ENCODE peak calls at places on chromosomes 16 and 17, in six cellular contexts. One of them, this sample, is unnamed.
A peak's percentile ranks its signal among the peaks of the same experiment; 100 is the strongest.

GRCh38 chr17:13597723-13598347 is 3.9 kb downstream of the HS3ST3A1 start:
- DNase-seq in AG09309: no peak
- DNase-seq in omental fat pad: no peak
- DNase-seq in testis: peak; percentile 65
- DNase-seq in heart right ventricle: no peak
- DNase-seq in tibial nerve: no peak
- DNase-seq in this sample: peak; percentile 33

GRCh38 chr16:15907863-15908478 is 19.6 kb upstream of the CEP20 start:
- DNase-seq in AG09309: no peak
- DNase-seq in omental fat pad: no peak
- DNase-seq in testis: peak; percentile 88
- DNase-seq in heart right ventricle: no peak
- DNase-seq in tibial nerve: no peak
- DNase-seq in this sample: peak; percentile 32

GRCh38 chr17:77141846-77142449 is 1.2 kb downstream of the SEC14L1 start:
- DNase-seq in AG09309: no peak
- DNase-seq in omental fat pad: no peak
- DNase-seq in testis: no peak
- DNase-seq in heart right ventricle: no peak
- DNase-seq in tibial nerve: no peak
- DNase-seq in this sample: no peak

GRCh38 chr16:23124315-23124714 is 24.9 kb downstream of the USP31 start:
- DNase-seq in AG09309: no peak
- DNase-seq in omental fat pad: no peak
- DNase-seq in testis: no peak
- DNase-seq in heart right ventricle: no peak
- DNase-seq in tibial nerve: no peak
- DNase-seq in this sample: no peak

GRCh38 chr16:21161211-21161610 is 2.7 kb downstream of the LDAF1 start:
- DNase-seq in AG09309: no peak
- DNase-seq in omental fat pad: no peak
- DNase-seq in testis: peak; percentile 60
- DNase-seq in heart right ventricle: no peak
- DNase-seq in tibial nerve: no peak
- DNase-seq in this sample: no peak

GRCh38 chr17:36722121-36722902 is 120.9 kb downstream of the MRM1 start:
- DNase-seq in AG09309: no peak
- DNase-seq in omental fat pad: no peak
- DNase-seq in testis: peak; percentile 76
- DNase-seq in heart right ventricle: peak; percentile 70
- DNase-seq in tibial nerve: no peak
- DNase-seq in this sample: peak; percentile 58

GRCh38 chr17:62621223-62621622 is 6.2 kb upstream of the MRC2 start:
- DNase-seq in AG09309: no peak
- DNase-seq in omental fat pad: no peak
- DNase-seq in testis: no peak
- DNase-seq in heart right ventricle: no peak
- DNase-seq in tibial nerve: no peak
- DNase-seq in this sample: no peak

GRCh38 chr17:3804503-3804931 is 3.5 kb upstream of the ITGAE start:
- DNase-seq in AG09309: no peak
- DNase-seq in omental fat pad: no peak
- DNase-seq in testis: no peak
- DNase-seq in heart right ventricle: no peak
- DNase-seq in tibial nerve: no peak
- DNase-seq in this sample: no peak

GRCh38 chr16:86510465-86511261 is at the start of gene FOXF1:
- DNase-seq in AG09309: no peak
- DNase-seq in omental fat pad: no peak
- DNase-seq in testis: no peak
- DNase-seq in heart right ventricle: peak; percentile 35
- DNase-seq in tibial nerve: no peak
- DNase-seq in this sample: no peak

GRCh38 chr16:70709961-70710360 is 24.1 kb upstream of the MTSS2 start:
- DNase-seq in AG09309: no peak
- DNase-seq in omental fat pad: no peak
- DNase-seq in testis: no peak
- DNase-seq in heart right ventricle: no peak
- DNase-seq in tibial nerve: no peak
- DNase-seq in this sample: no peak

GRCh38 chr17:28334666-28335200 is 539 bp downstream of the IFT20 start:
- DNase-seq in AG09309: peak; percentile 21
- DNase-seq in omental fat pad: no peak
- DNase-seq in testis: peak; percentile 43
- DNase-seq in heart right ventricle: no peak
- DNase-seq in tibial nerve: no peak
- DNase-seq in this sample: peak; percentile 14

GRCh38 chr17:42276609-42277341 is 584 bp upstream of the STAT5B start:
- DNase-seq in AG09309: no peak
- DNase-seq in omental fat pad: peak; percentile 70
- DNase-seq in testis: peak; percentile 77
- DNase-seq in heart right ventricle: peak; percentile 74
- DNase-seq in tibial nerve: peak; percentile 53
- DNase-seq in this sample: peak; percentile 85

GRCh38 chr17:76473541-76473985 is 6.2 kb downstream of the AANAT start:
- DNase-seq in AG09309: no peak
- DNase-seq in omental fat pad: no peak
- DNase-seq in testis: no peak
- DNase-seq in heart right ventricle: no peak
- DNase-seq in tibial nerve: no peak
- DNase-seq in this sample: no peak

GRCh38 chr17:27385626-27386025 is 70.6 kb upstream of the KSR1 start:
- DNase-seq in AG09309: no peak
- DNase-seq in omental fat pad: no peak
- DNase-seq in testis: no peak
- DNase-seq in heart right ventricle: no peak
- DNase-seq in tibial nerve: no peak
- DNase-seq in this sample: no peak

GRCh38 chr16:29920690-29921371 is 5.2 kb downstream of the KCTD13 start:
- DNase-seq in AG09309: no peak
- DNase-seq in omental fat pad: no peak
- DNase-seq in testis: no peak
- DNase-seq in heart right ventricle: no peak
- DNase-seq in tibial nerve: no peak
- DNase-seq in this sample: no peak

GRCh38 chr16:22030087-22030812 is 22.3 kb downstream of the MOSMO start:
- DNase-seq in AG09309: no peak
- DNase-seq in omental fat pad: no peak
- DNase-seq in testis: no peak
- DNase-seq in heart right ventricle: no peak
- DNase-seq in tibial nerve: no peak
- DNase-seq in this sample: peak; percentile 54

GRCh38 chr16:191783-192294 is 11.6 kb downstream of the HBQ1 start:
- DNase-seq in AG09309: no peak
- DNase-seq in omental fat pad: no peak
- DNase-seq in testis: no peak
- DNase-seq in heart right ventricle: no peak
- DNase-seq in tibial nerve: no peak
- DNase-seq in this sample: no peak

GRCh38 chr17:57612202-57613071 is 132.7 kb downstream of the CCDC182 start:
- DNase-seq in AG09309: no peak
- DNase-seq in omental fat pad: no peak
- DNase-seq in testis: no peak
- DNase-seq in heart right ventricle: no peak
- DNase-seq in tibial nerve: no peak
- DNase-seq in this sample: no peak

GRCh38 chr17:81392909-81393654 is 2.2 kb upstream of the BAHCC1 start:
- DNase-seq in AG09309: no peak
- DNase-seq in omental fat pad: no peak
- DNase-seq in testis: no peak
- DNase-seq in heart right ventricle: peak; percentile 54
- DNase-seq in tibial nerve: no peak
- DNase-seq in this sample: no peak

GRCh38 chr17:81391964-81392908 is 3.0 kb upstream of the BAHCC1 start:
- DNase-seq in AG09309: no peak
- DNase-seq in omental fat pad: no peak
- DNase-seq in testis: peak; percentile 49
- DNase-seq in heart right ventricle: peak; percentile 68
- DNase-seq in tibial nerve: no peak
- DNase-seq in this sample: no peak

GRCh38 chr17:81394377-81394747 is 895 bp upstream of the BAHCC1 start:
- DNase-seq in AG09309: no peak
- DNase-seq in omental fat pad: no peak
- DNase-seq in testis: no peak
- DNase-seq in heart right ventricle: no peak
- DNase-seq in tibial nerve: no peak
- DNase-seq in this sample: no peak

GRCh38 chr17:81394831-81395599 is at the start of gene BAHCC1:
- DNase-seq in AG09309: peak; percentile 98
- DNase-seq in omental fat pad: peak; percentile 100
- DNase-seq in testis: peak; percentile 100
- DNase-seq in heart right ventricle: peak; percentile 100
- DNase-seq in tibial nerve: peak; percentile 100
- DNase-seq in this sample: peak; percentile 99

GRCh38 chr17:81393684-81394376 is 1.4 kb upstream of the BAHCC1 start:
- DNase-seq in AG09309: peak; percentile 97
- DNase-seq in omental fat pad: peak; percentile 100
- DNase-seq in testis: peak; percentile 100
- DNase-seq in heart right ventricle: peak; percentile 100
- DNase-seq in tibial nerve: peak; percentile 100
- DNase-seq in this sample: peak; percentile 100
- TF ChIP-seq CTCF in AG09309: no peak
- TF ChIP-seq CTCF in omental fat pad: no peak
- TF ChIP-seq CTCF in testis: peak; percentile 14
- TF ChIP-seq CTCF in heart right ventricle: peak; percentile 36
- TF ChIP-seq CTCF in tibial nerve: no peak
- TF ChIP-seq CTCF in this sample: no peak

DNA sequence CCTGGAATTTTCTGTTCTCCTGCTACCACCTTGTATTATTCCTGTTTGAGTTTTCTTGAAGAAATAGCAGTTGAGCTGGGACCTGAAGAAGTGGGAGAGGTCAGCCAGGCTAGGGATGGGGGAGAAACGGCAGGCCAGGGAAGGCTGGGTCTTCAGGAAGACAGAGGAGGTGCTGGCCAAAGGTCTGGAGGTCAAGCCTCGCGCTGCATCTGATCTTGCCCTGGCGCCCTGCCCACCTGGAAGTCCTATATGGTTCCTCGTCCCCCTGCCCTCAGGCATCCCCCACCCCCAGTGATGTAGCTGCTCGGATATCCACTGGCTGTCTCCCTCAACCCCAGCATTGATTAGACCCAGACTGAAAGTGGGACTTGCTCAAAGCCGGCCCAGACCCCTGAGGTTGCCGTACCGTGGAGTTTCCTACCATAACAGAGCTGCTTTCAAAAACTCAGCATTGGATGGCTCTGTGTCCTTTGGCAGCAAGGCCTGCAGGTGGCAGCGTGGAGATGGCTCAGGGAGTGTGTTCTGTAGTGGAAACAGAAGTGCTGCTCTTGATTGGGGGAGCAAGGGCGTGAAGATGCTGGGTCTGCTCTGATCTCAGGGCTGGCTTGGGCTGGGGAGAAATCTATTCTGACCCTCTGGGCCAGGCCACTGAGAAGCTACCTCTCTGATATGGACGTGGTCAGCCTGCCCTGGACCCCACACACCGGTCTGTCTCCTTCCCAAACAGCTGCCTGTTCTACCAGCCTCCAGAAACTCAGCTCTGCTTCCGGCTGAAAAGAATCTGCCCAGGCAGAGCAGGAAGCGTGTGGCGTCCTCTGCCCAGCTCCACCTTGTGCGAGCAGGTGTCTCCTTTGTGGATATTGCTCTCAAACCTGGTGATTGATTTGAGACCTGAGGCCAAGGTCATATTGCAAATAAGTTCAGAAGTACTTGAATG is 107.0 kb upstream of the CACNG5 start:
- DNase-seq in AG09309: no peak
- DNase-seq in omental fat pad: peak; percentile 25
- DNase-seq in testis: peak; percentile 81
- DNase-seq in heart right ventricle: peak; percentile 40
- DNase-seq in tibial nerve: peak; percentile 26
- DNase-seq in this sample: peak; percentile 60
- TF ChIP-seq CTCF in AG09309: peak; percentile 72
- TF ChIP-seq CTCF in omental fat pad: no peak
- TF ChIP-seq CTCF in testis: peak; percentile 39
- TF ChIP-seq CTCF in heart right ventricle: peak; percentile 60
- TF ChIP-seq CTCF in tibial nerve: peak; percentile 23
- TF ChIP-seq CTCF in this sample: peak; percentile 48

DNA sequence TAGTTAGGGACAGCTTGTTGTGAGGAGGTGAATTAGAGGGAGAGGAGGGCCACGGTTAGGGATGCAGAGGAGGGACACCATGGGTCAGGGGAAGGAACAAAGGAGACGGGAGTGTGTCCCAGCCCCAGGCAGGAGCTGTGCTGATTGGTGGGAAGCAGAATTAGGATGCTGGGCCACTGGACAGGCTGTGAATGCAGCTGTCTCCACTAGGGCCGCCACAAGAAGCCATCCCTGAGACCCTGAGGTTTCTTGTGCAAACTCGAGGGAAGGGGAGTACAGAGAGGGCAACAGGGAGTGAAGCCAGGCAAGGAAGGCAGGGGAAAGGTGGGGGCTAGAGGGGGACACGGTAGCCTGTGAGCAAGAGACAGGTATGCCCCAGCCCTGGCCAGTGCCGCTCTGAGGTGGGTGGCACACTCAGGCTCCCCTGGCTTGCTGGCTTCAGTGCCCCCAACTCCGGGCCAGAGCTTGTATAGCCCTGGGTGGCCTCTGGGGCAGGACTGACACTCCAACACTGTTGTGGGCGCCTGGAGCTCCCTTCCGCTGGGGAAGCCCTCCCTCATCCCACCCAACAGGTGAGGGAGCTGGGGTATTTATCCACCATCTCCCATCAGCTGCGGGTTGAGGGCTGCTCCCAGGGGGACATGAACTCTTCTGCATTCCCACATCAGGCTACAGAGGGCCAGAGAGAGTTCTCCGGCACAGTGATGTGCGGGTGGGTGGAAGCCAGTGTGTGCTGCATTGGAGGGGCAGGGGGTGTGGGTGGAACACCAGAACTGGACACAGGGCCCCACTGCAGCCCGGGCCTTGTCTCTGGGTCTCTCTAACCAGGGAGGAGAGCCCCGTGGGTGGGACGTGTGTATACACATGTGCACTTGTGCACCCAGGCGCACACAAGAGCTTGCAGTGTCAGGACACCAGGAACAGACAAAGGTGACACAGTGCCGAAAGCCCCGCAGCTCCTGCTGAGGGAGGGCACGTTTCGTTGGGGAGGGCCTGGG is 8.3 kb upstream of the SPPL2C start:
- DNase-seq in AG09309: no peak
- DNase-seq in omental fat pad: no peak
- DNase-seq in testis: no peak
- DNase-seq in heart right ventricle: no peak
- DNase-seq in tibial nerve: no peak
- DNase-seq in this sample: no peak
- TF ChIP-seq CTCF in AG09309: no peak
- TF ChIP-seq CTCF in omental fat pad: no peak
- TF ChIP-seq CTCF in testis: no peak
- TF ChIP-seq CTCF in heart right ventricle: no peak
- TF ChIP-seq CTCF in tibial nerve: no peak
- TF ChIP-seq CTCF in this sample: no peak

GRCh38 chr16:57179429-57179828 is 6.4 kb downstream of the PSME3IP1 start:
- DNase-seq in AG09309: no peak
- DNase-seq in omental fat pad: no peak
- DNase-seq in testis: no peak
- DNase-seq in heart right ventricle: no peak
- DNase-seq in tibial nerve: no peak
- DNase-seq in this sample: no peak
- TF ChIP-seq CTCF in AG09309: no peak
- TF ChIP-seq CTCF in omental fat pad: no peak
- TF ChIP-seq CTCF in testis: no peak
- TF ChIP-seq CTCF in heart right ventricle: no peak
- TF ChIP-seq CTCF in tibial nerve: no peak
- TF ChIP-seq CTCF in this sample: no peak

This sample was measured in Calu3.